ENCODE peak calls at places on chromosomes 7 and 10, in four cellular contexts. A, R, K and P are unnamed samples.

GRCh38 chr7:131056007-131056406 is 271.7 kb upstream of the MKLN1 start:
- DNase-seq in K (no peak), A (no peak), R (no peak), P (no peak)

GRCh38 chr7:75734586-75735047 is 4.1 kb downstream of the HIP1 start:
- DNase-seq in A (no peak), R (no peak), K (no peak), P (no peak)

GRCh38 chr7:15947749-15948148 is 261.3 kb upstream of the MEOX2 start:
- DNase-seq in R (no peak), A (no peak), K (no peak), P (no peak)

GRCh38 chr7:102042016-102042656 is 224.7 kb downstream of the CUX1 start:
- DNase-seq in K (no peak), R (peak), A (no peak), P (peak)

GRCh38 chr7:83738436-83738835 is 89.5 kb upstream of the SEMA3E start:
- DNase-seq in R (no peak), A (no peak), K (no peak), P (no peak)

GRCh38 chr10:89238956-89239713 is 12.4 kb downstream of the LIPA start:
- DNase-seq in R (no peak), A (no peak), K (no peak), P (no peak)

GRCh38 chr10:48623009-48623408 is 18.1 kb upstream of the ARHGAP22 start:
- DNase-seq in K (no peak), A (no peak), R (no peak), P (no peak)

GRCh38 chr10:68506406-68506805 is 20.9 kb downstream of the SLC25A16 start:
- DNase-seq in R (no peak), A (no peak), K (no peak), P (no peak)

GRCh38 chr10:33032354-33033254 is 74.6 kb upstream of the ITGB1 start:
- DNase-seq in K (no peak), A (no peak), R (no peak), P (no peak)

GRCh38 chr7:157797361-157797760 is 460.6 kb downstream of the DNAJB6 start:
- DNase-seq in A (no peak), R (no peak), K (no peak), P (peak)

GRCh38 chr10:12687996-12688395 is 313.5 kb downstream of the CCDC3 start:
- DNase-seq in A (no peak), R (no peak), K (no peak), P (no peak)

GRCh38 chr10:86968271-86968993 is at the start of gene ADIRF:
- DNase-seq in K (peak), R (peak), A (peak), P (peak)

GRCh38 chr10:57430376-57430775 is 837.3 kb downstream of the IPMK start:
- DNase-seq in R (no peak), A (no peak), K (no peak), P (no peak)

GRCh38 chr7:79046061-79046460 is 407.4 kb downstream of the MAGI2 start:
- DNase-seq in A (no peak), R (no peak), K (no peak), P (no peak)

GRCh38 chr7:101167645-101168411 is 2.5 kb upstream of the VGF start:
- DNase-seq in R (no peak), A (no peak), K (no peak), P (no peak)

GRCh38 chr7:151752816-151753600 is 123.9 kb downstream of the PRKAG2 start:
- DNase-seq in K (no peak), R (no peak), A (no peak), P (peak)

GRCh38 chr7:44081266-44081748 is 1.0 kb downstream of the POLM start:
- DNase-seq in R (no peak), A (no peak), K (peak), P (no peak)

GRCh38 chr10:129707406-129708388 is 240.7 kb downstream of the MGMT start:
- DNase-seq in R (no peak), K (no peak), A (no peak), P (no peak)

GRCh38 chr7:897771-898376 is 21.5 kb downstream of the GET4 start:
- DNase-seq in R (no peak), K (no peak), A (no peak), P (no peak)

GRCh38 chr7:152076324-152076821 is 50.9 kb downstream of the GALNT11 start:
- DNase-seq in K (peak), A (no peak), R (no peak), P (no peak)

GRCh38 chr10:29681700-29682444 is 47.1 kb upstream of the SVIL start:
- DNase-seq in R (no peak), A (peak), K (peak), P (no peak)

GRCh38 chr10:11553773-11554381 is 57.6 kb downstream of the USP6NL start:
- DNase-seq in K (peak), A (no peak), R (no peak), P (no peak)

GRCh38 chr10:113041841-113042745 is 92.0 kb downstream of the TCF7L2 start:
- DNase-seq in K (no peak), A (no peak), R (peak), P (no peak)

GRCh38 chr10:84424731-84425165 is 96.4 kb downstream of the CCSER2 start:
- DNase-seq in R (peak), A (peak), K (peak), P (no peak)

GRCh38 chr10:43962346-43963191 is 313.9 kb upstream of the ZNF32 start:
- DNase-seq in A (no peak), R (no peak), K (no peak), P (no peak)

GRCh38 chr10:28777911-28778310 is 100.6 kb downstream of the BAMBI start:
- DNase-seq in K (no peak), A (no peak), R (no peak), P (no peak)

GRCh38 chr7:118029881-118030422 is 154.0 kb upstream of the LSM8 start:
- DNase-seq in R (no peak), K (no peak), A (no peak), P (no peak)